ENCODE peak calls at places on chromosomes 11 and 22, in six cellular contexts. N is NCI-H510A, E is PC-3, F is NCI-H187, H is GM20000, R is RCC 7860. V is an unnamed sample.

GRCh38 chr11:100525635-100526034 is 161.5 kb upstream of the ARHGAP42 start:
- DNase-seq in N (no peak), E (peak), R (no peak), F (no peak), H (no peak), V (peak)

GRCh38 chr11:44380009-44380313 is 70.0 kb upstream of the ALX4 start:
- DNase-seq in N (no peak), H (no peak), F (no peak), R (no peak), E (no peak), V (no peak)

GRCh38 chr11:85953491-85954143 is 98.4 kb downstream of the CCDC83 start:
- DNase-seq in H (no peak), F (no peak), E (no peak), R (no peak), N (no peak), V (no peak)

GRCh38 chr11:19659529-19659928 is 53.1 kb upstream of the NAV2 start:
- DNase-seq in F (no peak), N (no peak), E (no peak), H (no peak), R (no peak), V (no peak)

GRCh38 chr22:24095816-24096215 is 84.7 kb downstream of the CABIN1 start:
- DNase-seq in R (no peak), N (no peak), H (no peak), F (no peak), E (no peak), V (no peak)

GRCh38 chr11:67299471-67300191 is 3.7 kb upstream of the SSH3 start:
- DNase-seq in N (no peak), H (no peak), R (no peak), F (no peak), E (no peak), V (no peak)

GRCh38 chr11:126212089-126212660 is 593 bp downstream of the FAM118B start:
- DNase-seq in H (no peak), E (peak), F (no peak), N (no peak), R (no peak), V (no peak)

GRCh38 chr11:109864834-109865557 is 228.2 kb upstream of the ZC3H12C start:
- DNase-seq in H (peak), R (peak), E (no peak), F (no peak), N (no peak), V (no peak)

GRCh38 chr11:44258190-44258489 is 51.8 kb downstream of the ALX4 start:
- DNase-seq in F (no peak), N (no peak), R (no peak), E (no peak), H (no peak), V (no peak)

GRCh38 chr22:44758354-44758969 is 6.1 kb downstream of the ARHGAP8 start:
- DNase-seq in H (no peak), R (peak), F (no peak), N (no peak), E (peak), V (no peak)

GRCh38 chr11:102306048-102306575 is 11.2 kb upstream of the BIRC3 start:
- DNase-seq in R (peak), E (peak), N (no peak), F (no peak), H (no peak), V (no peak)

GRCh38 chr11:78993800-78994430 is 419.3 kb upstream of the NARS2 start:
- DNase-seq in N (no peak), H (no peak), F (no peak), E (no peak), R (no peak), V (no peak)

GRCh38 chr11:24932110-24933000 is 435.5 kb downstream of the LUZP2 start:
- DNase-seq in N (peak), F (peak), H (no peak), E (no peak), R (no peak), V (no peak)

GRCh38 chr11:76683496-76684095 is 13.0 kb upstream of the LRRC32 start:
- DNase-seq in F (no peak), N (no peak), R (no peak), E (no peak), H (no peak), V (no peak)

GRCh38 chr11:130308925-130309324 is 5.8 kb downstream of the ZBTB44 start:
- DNase-seq in H (no peak), R (no peak), N (no peak), F (no peak), E (no peak), V (no peak)

V was measured in NT2/D1.